ENCODE peak calls at places on chromosomes 11 and 22, in four cellular contexts. One of them, this sample, is unnamed.

GRCh38 chr11:29623144-29623722 is 393.6 kb downstream of the KCNA4 start:
- DNase-seq in GM12878: no peak
- DNase-seq in K562: no peak
- DNase-seq in HCT116: no peak
- DNase-seq in this sample: no peak

GRCh38 chr22:22820626-22821025 is 67.0 kb upstream of the IGLL5 start:
- DNase-seq in K562: no peak
- DNase-seq in HCT116: no peak
- DNase-seq in GM12878: no peak
- DNase-seq in this sample: no peak

GRCh38 chr22:37633693-37634504 is 5.6 kb upstream of the SH3BP1 start:
- DNase-seq in K562: peak
- DNase-seq in HCT116: no peak
- DNase-seq in GM12878: peak
- DNase-seq in this sample: no peak

GRCh38 chr22:25053153-25053805 is 100.8 kb downstream of the KIAA1671 start:
- DNase-seq in K562: no peak
- DNase-seq in HCT116: no peak
- DNase-seq in GM12878: no peak
- DNase-seq in this sample: no peak

GRCh38 chr11:10742460-10743208 is 8.4 kb upstream of the CTR9 start:
- DNase-seq in GM12878: no peak
- DNase-seq in K562: peak
- DNase-seq in HCT116: no peak
- DNase-seq in this sample: no peak

GRCh38 chr11:68550485-68550817 is 89.9 kb downstream of the PPP6R3 start:
- DNase-seq in K562: no peak
- DNase-seq in GM12878: no peak
- DNase-seq in HCT116: no peak
- DNase-seq in this sample: no peak

GRCh38 chr22:47574551-47574950 is 812.1 kb downstream of the TBC1D22A start:
- DNase-seq in K562: no peak
- DNase-seq in HCT116: no peak
- DNase-seq in GM12878: no peak
- DNase-seq in this sample: no peak

GRCh38 chr22:31160328-31160978 is 471 bp downstream of the RNF185 start:
- DNase-seq in GM12878: no peak
- DNase-seq in HCT116: no peak
- DNase-seq in K562: peak
- DNase-seq in this sample: no peak

GRCh38 chr11:79168530-79169110 is 272.2 kb downstream of the TENM4 start:
- DNase-seq in GM12878: no peak
- DNase-seq in K562: no peak
- DNase-seq in HCT116: no peak
- DNase-seq in this sample: no peak

GRCh38 chr11:113874096-113874919 is 1.1 kb downstream of the USP28 start:
- DNase-seq in GM12878: no peak
- DNase-seq in HCT116: no peak
- DNase-seq in K562: peak
- DNase-seq in this sample: no peak

GRCh38 chr11:1297011-1297575 is 12.3 kb downstream of the TOLLIP start:
- DNase-seq in HCT116: no peak
- DNase-seq in GM12878: no peak
- DNase-seq in K562: no peak
- DNase-seq in this sample: no peak
- H3K9ac ChIP-seq in HCT116: no peak
- H3K9ac ChIP-seq in GM12878: no peak
- H3K9ac ChIP-seq in K562: no peak
- H3K9ac ChIP-seq in this sample: no peak

DNA sequence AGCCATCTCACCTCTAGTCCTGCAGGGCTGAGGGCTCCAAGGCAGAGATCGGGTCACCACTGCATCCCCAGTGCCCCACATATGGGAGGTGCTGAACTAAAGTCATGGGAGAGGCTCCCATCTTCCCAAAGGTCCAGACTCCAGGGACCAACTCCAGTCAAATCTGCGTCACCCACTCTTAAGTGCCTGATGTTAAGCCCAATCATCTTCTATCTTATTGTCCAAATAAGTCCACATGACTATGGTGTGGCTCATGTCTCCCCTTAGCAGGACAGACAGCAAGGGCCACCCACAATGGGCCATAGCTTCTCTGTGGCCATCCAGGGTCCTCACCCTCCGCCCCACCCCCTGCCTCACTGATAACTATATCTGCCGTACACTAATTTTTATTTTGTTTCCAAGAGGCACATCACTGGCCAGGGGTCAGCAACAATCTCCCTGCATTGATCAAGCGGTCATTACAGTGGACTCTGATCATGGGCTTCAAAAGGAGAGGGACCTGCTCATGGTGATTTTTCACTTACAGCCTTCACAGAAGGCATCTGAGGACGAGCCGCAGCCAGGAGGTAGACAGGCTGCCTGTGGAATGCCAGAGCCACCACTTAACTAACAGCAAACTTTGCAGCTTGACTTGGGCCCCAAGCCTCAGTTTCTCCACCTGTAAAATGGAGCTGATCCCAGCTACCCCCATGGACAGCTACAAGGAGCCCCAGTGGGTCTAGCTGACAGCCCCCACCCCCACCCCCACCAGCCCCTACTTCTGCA is 23.3 kb downstream of the MYH9 start:
- DNase-seq in K562: no peak
- DNase-seq in GM12878: no peak
- DNase-seq in HCT116: no peak
- DNase-seq in this sample: no peak
- H3K27ac ChIP-seq in K562: no peak
- H3K27ac ChIP-seq in GM12878: peak
- H3K27ac ChIP-seq in HCT116: no peak
- H3K27ac ChIP-seq in this sample: peak

DNA sequence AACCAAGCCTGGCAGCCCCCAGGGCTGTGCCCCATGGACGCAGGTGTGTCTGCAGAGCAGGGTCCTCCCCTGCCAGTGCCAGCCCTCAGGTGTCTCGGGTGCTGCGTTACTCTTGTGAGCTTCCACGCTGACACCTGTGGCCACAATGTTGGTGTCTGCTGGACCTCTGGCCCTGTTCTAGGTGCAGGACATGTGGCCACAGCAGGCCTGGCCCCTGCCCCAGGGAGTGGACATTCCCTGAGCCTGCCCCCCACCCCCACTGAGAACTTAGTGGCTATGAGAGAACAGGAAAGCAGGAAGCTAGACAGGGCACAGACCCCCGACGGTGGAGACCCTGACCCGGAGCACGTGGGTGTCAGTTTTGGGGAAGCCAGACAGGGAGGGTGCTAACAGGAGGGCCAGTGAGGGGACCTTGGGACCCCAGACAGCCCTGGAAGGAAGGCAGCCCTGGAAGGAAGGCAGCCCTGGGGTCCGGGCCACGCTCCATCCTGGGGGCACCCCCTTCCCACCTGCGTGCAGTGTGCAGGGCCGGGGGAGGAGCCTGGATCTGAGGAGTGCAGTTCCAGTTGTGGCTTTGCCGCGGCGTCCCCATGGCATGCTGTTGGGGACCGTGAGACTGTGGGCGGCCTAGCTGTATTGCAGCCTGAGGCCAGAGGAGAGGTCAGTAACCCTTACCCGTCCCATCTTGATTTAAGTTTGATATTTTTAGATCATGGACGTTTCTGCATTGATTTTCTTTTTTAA is 43.9 kb upstream of the PPARA start:
- DNase-seq in HCT116: no peak
- DNase-seq in GM12878: no peak
- DNase-seq in K562: no peak
- DNase-seq in this sample: no peak
- TF ChIP-seq POLR2AphosphoS5 in HCT116: peak
- TF ChIP-seq POLR2AphosphoS5 in GM12878: no peak
- TF ChIP-seq POLR2AphosphoS5 in K562: no peak
- TF ChIP-seq POLR2AphosphoS5 in this sample: no peak

GRCh38 chr11:19429108-19429760 is 188.5 kb upstream of the E2F8 start:
- DNase-seq in K562: no peak
- DNase-seq in HCT116: no peak
- DNase-seq in GM12878: no peak
- DNase-seq in this sample: no peak
- H3K9ac ChIP-seq in K562: no peak
- H3K9ac ChIP-seq in HCT116: no peak
- H3K9ac ChIP-seq in GM12878: no peak
- H3K9ac ChIP-seq in this sample: no peak

GRCh38 chr22:41598081-41598480 is 8.4 kb upstream of the PMM1 start:
- DNase-seq in K562: peak
- DNase-seq in HCT116: no peak
- DNase-seq in GM12878: no peak
- DNase-seq in this sample: no peak

GRCh38 chr22:41595703-41596102 is 6.1 kb upstream of the PMM1 start:
- DNase-seq in HCT116: no peak
- DNase-seq in K562: no peak
- DNase-seq in GM12878: no peak
- DNase-seq in this sample: no peak

GRCh38 chr22:41596776-41597634 is 7.4 kb upstream of the PMM1 start:
- DNase-seq in GM12878: no peak
- DNase-seq in K562: peak
- DNase-seq in HCT116: no peak
- DNase-seq in this sample: no peak

GRCh38 chr22:41598891-41599635 is 9.4 kb upstream of the PMM1 start:
- DNase-seq in GM12878: no peak
- DNase-seq in HCT116: no peak
- DNase-seq in K562: no peak
- DNase-seq in this sample: no peak

GRCh38 chr22:41597635-41597953 is 8.0 kb upstream of the PMM1 start:
- DNase-seq in GM12878: no peak
- DNase-seq in K562: no peak
- DNase-seq in HCT116: no peak
- DNase-seq in this sample: no peak
- H3K27ac ChIP-seq in GM12878: no peak
- H3K27ac ChIP-seq in K562: peak
- H3K27ac ChIP-seq in HCT116: no peak
- H3K27ac ChIP-seq in this sample: no peak

GRCh38 chr11:14578551-14578956 is 58.4 kb upstream of the PSMA1 start:
- DNase-seq in GM12878: peak
- DNase-seq in HCT116: no peak
- DNase-seq in K562: peak
- DNase-seq in this sample: peak
- TF ChIP-seq POLR2AphosphoS5 in GM12878: no peak
- TF ChIP-seq POLR2AphosphoS5 in HCT116: no peak
- TF ChIP-seq POLR2AphosphoS5 in K562: no peak
- TF ChIP-seq POLR2AphosphoS5 in this sample: no peak

GRCh38 chr22:36213596-36213995 is 12.0 kb upstream of the APOL4 start:
- DNase-seq in HCT116: no peak
- DNase-seq in K562: no peak
- DNase-seq in GM12878: no peak
- DNase-seq in this sample: no peak
- H3K9ac ChIP-seq in HCT116: no peak
- H3K9ac ChIP-seq in K562: no peak
- H3K9ac ChIP-seq in GM12878: no peak
- H3K9ac ChIP-seq in this sample: no peak

DNA sequence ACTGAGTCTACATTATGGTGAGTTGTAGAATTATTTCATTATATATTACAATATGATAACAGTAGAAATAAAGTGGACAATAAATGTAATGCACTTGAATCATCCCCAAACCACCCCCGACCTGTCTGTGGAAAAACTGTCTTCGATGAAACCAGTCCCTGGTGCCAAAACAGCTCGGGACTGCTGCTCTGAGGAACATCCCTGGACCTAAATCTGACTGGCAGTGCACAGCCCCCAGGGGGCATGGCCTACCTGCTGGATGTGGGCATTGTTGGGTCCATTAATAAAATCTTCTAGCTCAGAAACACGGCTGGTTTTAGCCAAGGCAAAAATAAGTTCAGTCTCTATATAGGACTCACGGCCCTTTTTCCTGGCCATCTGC is 29.4 kb upstream of the SLC25A1 start:
- DNase-seq in GM12878: no peak
- DNase-seq in HCT116: no peak
- DNase-seq in K562: no peak
- DNase-seq in this sample: no peak
- H3K27ac ChIP-seq in GM12878: no peak
- H3K27ac ChIP-seq in HCT116: no peak
- H3K27ac ChIP-seq in K562: no peak
- H3K27ac ChIP-seq in this sample: no peak